ENCODE peak calls at places on chromosomes 6 and 20, in eight cellular contexts. H is choroid plexus epithelial cell, G is progenitor cell of endocrine pancreas, X is HCT116, Y is tibial nerve, B is fibroblast of lung, W is Peyer's patch, J is astrocyte of the spinal cord. D is an unnamed sample.

GRCh38 chr6:69416739-69417138 is 380.1 kb downstream of the LMBRD1 start:
- DNase-seq in W (no peak), H (peak), G (no peak), J (peak), X (no peak), Y (no peak), B (peak), D (no peak)

GRCh38 chr6:155174576-155175174 is 89.1 kb upstream of the CLDN20 start:
- DNase-seq in G (peak), J (peak), Y (peak), W (peak), B (peak), H (peak), X (peak), D (peak)

GRCh38 chr6:121592261-121592935 is 157.0 kb downstream of the GJA1 start:
- DNase-seq in W (no peak), B (no peak), X (no peak), Y (no peak), G (no peak), J (no peak), H (no peak), D (no peak)

GRCh38 chr20:50520222-50520877 is 10.2 kb downstream of the PTPN1 start:
- DNase-seq in H (no peak), X (no peak), J (no peak), Y (no peak), W (no peak), B (no peak), G (no peak), D (no peak)

GRCh38 chr6:168129292-168130167 is 50.5 kb upstream of the FRMD1 start:
- DNase-seq in H (no peak), Y (no peak), X (no peak), W (no peak), J (no peak), G (peak), B (no peak), D (no peak)

GRCh38 chr20:5433352-5433751 is 116.6 kb upstream of the PROKR2 start:
- DNase-seq in H (no peak), X (no peak), J (no peak), B (no peak), Y (no peak), W (no peak), G (no peak), D (no peak)

GRCh38 chr20:51631011-51631950 is 88.8 kb upstream of the NFATC2 start:
- DNase-seq in G (no peak), H (peak), X (peak), B (peak), J (peak), Y (peak), W (peak), D (no peak)

GRCh38 chr6:142833054-142833453 is 111.9 kb downstream of the HIVEP2 start:
- DNase-seq in G (no peak), Y (no peak), J (peak), B (peak), X (no peak), H (peak), W (no peak), D (no peak)

GRCh38 chr6:3306848-3307247 is 48.1 kb downstream of the PSMG4 start:
- DNase-seq in J (no peak), H (no peak), X (no peak), W (no peak), B (no peak), G (no peak), Y (no peak), D (no peak)

GRCh38 chr20:32326507-32326851 is 31.7 kb upstream of the ASXL1 start:
- DNase-seq in G (no peak), Y (no peak), W (no peak), H (peak), X (no peak), J (no peak), B (no peak), D (no peak)

GRCh38 chr20:38050691-38051090 is 17.1 kb downstream of the RPRD1B start:
- DNase-seq in B (peak), J (no peak), W (no peak), H (peak), X (no peak), Y (no peak), G (no peak), D (no peak)

GRCh38 chr6:53524455-53524815 is 20.5 kb downstream of the GCLC start:
- DNase-seq in Y (no peak), B (peak), G (no peak), H (peak), J (peak), W (no peak), X (no peak), D (no peak)

GRCh38 chr6:148884461-148884860 is 137.6 kb downstream of the UST start:
- DNase-seq in G (no peak), W (peak), X (no peak), Y (no peak), B (no peak), J (no peak), H (no peak), D (peak)

GRCh38 chr6:28710466-28711191 is 184.9 kb downstream of the GPX5 start:
- DNase-seq in X (no peak), Y (no peak), W (no peak), H (peak), G (no peak), J (peak), B (peak), D (no peak)

DNA sequence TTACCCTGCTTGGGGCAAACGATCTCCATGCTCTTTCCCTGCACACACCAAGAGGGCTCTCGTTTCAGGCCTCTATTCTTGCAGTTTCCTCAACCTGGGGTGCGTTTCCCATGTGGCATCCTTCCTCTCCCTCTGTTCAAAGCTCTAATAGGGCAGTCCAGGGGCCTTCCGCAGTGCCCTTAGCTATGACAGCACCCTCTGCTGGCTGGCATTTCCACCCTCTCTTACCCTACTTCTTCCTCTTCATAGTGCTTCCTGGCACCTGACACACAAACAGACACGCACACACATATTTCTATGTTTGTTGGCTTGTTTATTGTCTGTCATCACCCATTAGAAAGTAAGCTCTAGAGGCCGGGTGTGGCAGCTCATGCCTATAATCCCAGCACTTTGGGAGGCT is 294.0 kb downstream of the CLIC5 start:
- DNase-seq in J (no peak), X (no peak), G (no peak), W (no peak), Y (no peak), B (no peak), H (no peak), D (no peak)
- TF ChIP-seq CTCF in J (peak), X (peak), G (no peak), W (no peak), Y (no peak), B (peak), H (peak), D (no peak)

GRCh38 chr6:170441316-170441715 is 111.8 kb downstream of the PSMB1 start:
- DNase-seq in Y (no peak), G (no peak), J (peak), B (peak), X (no peak), W (no peak), H (no peak), D (no peak)

GRCh38 chr6:170444811-170445211 is 108.3 kb downstream of the PSMB1 start:
- DNase-seq in X (no peak), W (no peak), H (no peak), G (no peak), Y (no peak), J (no peak), B (no peak), D (no peak)

GRCh38 chr6:170442596-170442995 is 110.5 kb downstream of the PSMB1 start:
- DNase-seq in J (no peak), G (no peak), B (no peak), Y (no peak), X (no peak), H (no peak), W (no peak), D (no peak)

GRCh38 chr6:170444056-170444505 is 109.0 kb downstream of the PSMB1 start:
- DNase-seq in B (no peak), Y (no peak), J (no peak), H (no peak), W (no peak), X (no peak), G (no peak), D (no peak)

GRCh38 chr6:170443151-170443662 is 109.9 kb downstream of the PSMB1 start:
- DNase-seq in J (no peak), Y (no peak), W (no peak), H (no peak), B (no peak), G (no peak), X (no peak), D (no peak)
- TF ChIP-seq CTCF in J (peak), Y (no peak), W (no peak), H (peak), B (no peak), G (peak), X (peak), D (no peak)

GRCh38 chr6:144778773-144779531 is 493.8 kb downstream of the UTRN start:
- DNase-seq in Y (no peak), B (no peak), H (peak), W (no peak), X (no peak), J (no peak), G (no peak), D (no peak)
- TF ChIP-seq CTCF in Y (no peak), B (peak), H (peak), W (peak), X (peak), J (peak), G (peak), D (no peak)

DNA sequence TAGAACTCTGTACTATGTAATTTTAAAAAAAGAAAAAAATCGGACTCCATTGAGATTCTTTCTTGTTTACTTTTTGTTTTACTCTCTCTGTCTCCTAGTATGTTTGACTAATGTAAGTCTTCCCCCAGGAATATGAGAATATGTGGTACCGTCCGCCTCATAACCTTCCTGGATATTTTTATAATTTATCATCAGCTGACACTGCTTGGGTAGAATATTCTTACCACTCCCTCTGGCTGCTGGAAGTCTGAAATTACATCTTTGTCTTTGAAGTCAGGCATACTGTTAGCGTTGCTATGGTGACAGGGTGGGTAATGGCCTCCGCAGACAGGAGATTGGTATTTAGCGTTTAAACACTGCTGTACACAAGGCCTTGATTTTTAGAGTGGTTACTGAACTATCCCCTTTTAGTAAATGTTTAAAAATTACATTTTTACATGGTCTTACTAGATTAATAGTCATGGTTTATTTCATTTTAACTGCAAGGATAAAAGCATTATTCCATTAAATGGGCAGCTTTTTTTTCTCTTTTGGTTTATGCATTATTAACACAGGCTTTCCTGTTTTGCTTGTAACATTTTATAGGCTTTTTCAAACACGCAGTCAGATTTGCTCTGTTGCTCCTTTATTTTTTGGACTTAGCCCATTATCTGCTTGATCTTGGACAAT is 176.4 kb downstream of the ARID1B start:
- DNase-seq in H (peak), G (no peak), J (peak), W (no peak), Y (no peak), X (peak), B (peak), D (peak)
- TF ChIP-seq CTCF in H (peak), G (no peak), J (peak), W (peak), Y (peak), X (no peak), B (peak), D (no peak)

D was measured in nephron progenitor cell.